ENCODE peak calls at places on chromosomes 11 and 22, in ten cellular contexts. R, M, P, U, H, N, G, J, L and B are unnamed samples.

GRCh38 chr11:106594751-106595351 is 423.4 kb downstream of the GUCY1A2 start:
- DNase-seq in L (no peak), H (no peak), U (peak), G (no peak), N (no peak), P (no peak), M (no peak), R (no peak), J (no peak), B (no peak)

GRCh38 chr22:37095113-37095512 is 14.4 kb downstream of the TMPRSS6 start:
- DNase-seq in H (no peak), N (no peak), P (no peak), R (no peak), J (no peak), M (no peak), G (no peak), U (no peak), L (no peak), B (no peak)

GRCh38 chr11:76526878-76527277 is 82.1 kb downstream of the EMSY start:
- DNase-seq in N (no peak), U (no peak), P (no peak), H (no peak), L (no peak), J (no peak), G (no peak), M (no peak), R (no peak), B (no peak)

GRCh38 chr11:122837528-122838346 is 563 bp upstream of the CRTAM start:
- DNase-seq in N (no peak), U (no peak), L (no peak), P (no peak), H (no peak), G (no peak), J (no peak), M (no peak), R (no peak), B (no peak)

GRCh38 chr22:35307372-35307771 is 7.7 kb downstream of the TOM1 start:
- DNase-seq in P (no peak), H (no peak), U (no peak), M (no peak), J (no peak), R (no peak), N (no peak), G (no peak), L (no peak), B (no peak)

GRCh38 chr11:36377759-36378553 is 81.9 kb downstream of the PRR5L start:
- DNase-seq in J (no peak), H (no peak), N (no peak), R (no peak), U (no peak), P (no peak), L (no peak), M (no peak), G (no peak), B (no peak)

GRCh38 chr11:94449437-94449836 is 44.2 kb downstream of the MRE11 start:
- DNase-seq in N (no peak), U (peak), G (peak), H (no peak), M (no peak), J (no peak), L (no peak), R (no peak), P (no peak), B (no peak)

GRCh38 chr11:19734171-19734570 is 21.5 kb downstream of the NAV2 start:
- DNase-seq in J (no peak), G (no peak), R (no peak), H (no peak), N (no peak), P (no peak), U (no peak), M (no peak), L (no peak), B (no peak)

GRCh38 chr11:65906602-65907001 is 6.4 kb upstream of the FOSL1 start:
- DNase-seq in U (peak), H (no peak), R (no peak), P (no peak), G (no peak), M (no peak), N (no peak), L (no peak), J (no peak), B (no peak)

GRCh38 chr22:26086359-26086758 is 82.9 kb upstream of the SEZ6L start:
- DNase-seq in P (no peak), N (peak), R (no peak), U (no peak), M (no peak), J (no peak), H (peak), G (no peak), L (no peak), B (no peak)

GRCh38 chr11:134566311-134566710 is 154.3 kb upstream of the B3GAT1 start:
- DNase-seq in G (no peak), P (no peak), M (no peak), J (no peak), R (no peak), L (peak), H (no peak), N (no peak), U (no peak), B (no peak)

GRCh38 chr11:124753624-124754023 is 1.6 kb upstream of the VSIG2 start:
- DNase-seq in L (no peak), H (peak), P (no peak), M (no peak), J (no peak), R (no peak), G (no peak), N (no peak), U (no peak), B (no peak)

GRCh38 chr22:46547179-46547882 is 9.9 kb upstream of the CELSR1 start:
- DNase-seq in H (no peak), L (peak), P (no peak), U (peak), G (peak), J (no peak), N (peak), M (no peak), R (peak), B (peak)

GRCh38 chr22:33796494-33796893 is 123.8 kb downstream of the LARGE1 start:
- DNase-seq in P (no peak), L (no peak), N (no peak), M (no peak), J (no peak), H (no peak), R (no peak), G (no peak), U (no peak), B (no peak)

GRCh38 chr11:8484251-8484650 is 109.8 kb downstream of the STK33 start:
- DNase-seq in J (no peak), P (no peak), R (no peak), U (no peak), G (no peak), H (no peak), N (no peak), L (no peak), M (no peak), B (no peak)

GRCh38 chr22:42313804-42314581 is 43.5 kb upstream of the TCF20 start:
- DNase-seq in G (peak), N (peak), U (peak), J (peak), L (no peak), H (peak), M (no peak), P (no peak), R (no peak), B (no peak)

GRCh38 chr11:30453705-30454104 is 130.8 kb downstream of the ARL14EP start:
- DNase-seq in U (no peak), N (peak), G (no peak), M (no peak), J (no peak), H (no peak), L (no peak), P (no peak), R (no peak), B (no peak)

GRCh38 chr11:8826145-8826786 is 84.7 kb upstream of the AKIP1 start:
- DNase-seq in R (no peak), N (peak), U (peak), J (no peak), M (no peak), H (no peak), P (no peak), L (peak), G (peak), B (no peak)

GRCh38 chr11:13009921-13010736 is 1.0 kb downstream of the RASSF10 start:
- DNase-seq in G (peak), H (peak), R (peak), N (peak), L (no peak), J (no peak), U (peak), P (no peak), M (no peak), B (no peak)

DNA sequence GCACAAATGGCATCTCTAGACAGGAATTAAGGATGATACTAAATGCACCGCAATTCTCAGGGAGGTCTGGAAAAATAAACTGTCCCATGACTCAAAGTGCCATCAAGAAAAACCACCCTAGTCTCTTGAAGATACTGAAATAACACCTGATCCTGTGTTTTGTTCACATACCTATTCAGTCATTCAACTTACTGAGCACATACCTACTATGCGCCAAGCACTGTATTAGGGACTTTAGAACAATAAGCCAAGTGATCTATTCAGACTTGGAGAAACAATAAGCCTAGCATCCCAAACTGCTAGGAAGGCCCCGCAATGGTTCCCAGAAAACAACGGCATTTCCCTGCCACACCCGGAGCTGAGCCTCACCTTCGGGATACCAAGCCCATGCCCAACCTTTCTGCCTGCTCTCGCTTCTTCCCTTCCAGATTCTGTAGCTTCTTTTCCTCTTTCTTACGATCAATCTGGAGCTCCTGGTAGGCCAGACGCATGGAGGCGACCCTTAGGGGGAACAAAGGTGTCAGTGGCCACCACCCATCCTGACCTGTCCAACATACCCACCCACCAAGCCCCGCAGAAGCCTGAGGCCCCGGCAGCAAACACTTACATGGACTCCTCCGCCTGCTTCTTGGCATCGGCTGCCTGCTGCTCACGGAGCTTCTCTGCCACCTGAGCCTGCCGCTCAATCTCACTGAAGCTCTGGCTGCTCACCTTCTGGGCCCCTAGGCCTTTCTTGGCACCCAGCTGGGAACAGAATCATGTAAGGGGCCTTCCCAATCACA is 5.4 kb downstream of the ARFGAP2 start:
- DNase-seq in N (no peak), U (no peak), G (no peak), P (no peak), R (no peak), M (no peak), H (no peak), J (no peak), L (no peak), B (no peak)
- H3K27ac ChIP-seq in N (no peak), U (no peak), G (no peak), P (no peak), R (no peak), M (peak), H (no peak), J (no peak), L (peak), B (no peak)

DNA sequence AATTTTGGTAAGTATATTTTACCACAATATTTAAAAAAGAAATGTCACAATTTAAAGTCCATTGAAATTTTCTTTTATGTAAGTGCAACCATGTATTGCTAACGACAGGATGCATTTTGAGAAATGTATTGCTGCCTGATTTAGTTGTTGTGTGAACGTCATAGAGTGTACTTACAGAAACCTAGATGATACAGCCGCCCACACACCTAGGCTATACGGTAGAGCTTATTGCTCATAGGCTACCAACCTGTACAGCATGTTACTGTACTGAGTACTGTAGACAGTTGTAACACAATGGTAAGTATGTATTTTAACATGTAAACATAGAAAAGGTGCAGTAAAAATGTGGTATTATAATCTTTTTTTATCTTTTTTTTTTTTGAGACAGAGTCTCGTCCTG is 48.1 kb downstream of the CBL start:
- DNase-seq in R (no peak), M (no peak), N (no peak), P (no peak), U (no peak), J (no peak), L (no peak), H (no peak), G (no peak), B (no peak)
- H3K4me3 ChIP-seq in R (no peak), M (no peak), N (no peak), P (no peak), U (no peak), J (no peak), L (no peak), H (no peak), G (no peak), B (no peak)

GRCh38 chr11:130631119-130631518 is 182.7 kb downstream of the ADAMTS15 start:
- DNase-seq in M (no peak), N (no peak), R (no peak), U (peak), H (no peak), G (no peak), P (no peak), J (no peak), L (no peak), B (no peak)
- TF ChIP-seq CTCF in M (no peak), N (no peak), R (no peak), U (no peak), H (no peak), G (no peak), P (no peak), J (no peak), L (no peak), B (no peak)

GRCh38 chr11:110712643-110713468 is 619 bp upstream of the ARHGAP20 start:
- DNase-seq in J (no peak), L (peak), H (peak), P (no peak), M (no peak), R (no peak), G (peak), N (peak), U (peak), B (peak)
- H3K27ac ChIP-seq in J (peak), L (no peak), H (no peak), P (no peak), M (peak), R (peak), G (no peak), N (no peak), U (no peak), B (no peak)

GRCh38 chr22:39937881-39938280 is 22.3 kb upstream of the TMA7B start:
- DNase-seq in N (no peak), M (no peak), G (no peak), H (no peak), U (no peak), R (no peak), P (no peak), L (no peak), J (no peak), B (no peak)
- H3K4me3 ChIP-seq in N (no peak), M (no peak), G (no peak), H (no peak), U (no peak), R (no peak), P (peak), L (no peak), J (no peak), B (no peak)

DNA sequence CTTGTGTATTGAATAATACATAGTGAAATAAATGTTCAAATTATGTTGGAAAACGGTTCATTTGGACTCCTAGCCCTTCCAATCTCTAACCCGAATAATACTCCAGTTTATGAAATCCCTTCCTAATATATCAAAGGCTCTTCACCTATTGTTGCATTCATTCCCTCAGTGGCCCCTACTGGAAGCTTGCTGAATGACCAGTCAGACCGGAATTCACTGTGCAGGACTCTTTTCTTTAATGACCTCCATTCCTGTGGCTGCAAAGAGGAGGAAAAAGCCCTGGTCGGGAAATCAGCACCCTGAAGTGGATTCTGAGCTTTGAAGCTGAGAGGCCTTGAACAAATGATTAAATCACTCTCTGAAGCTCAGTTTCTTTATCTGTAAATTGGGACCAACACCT is 19.1 kb upstream of the RCN1 start:
- DNase-seq in R (no peak), U (peak), H (peak), P (no peak), J (no peak), N (peak), G (peak), M (no peak), L (no peak), B (no peak)
- TF ChIP-seq CTCF in R (peak), U (peak), H (peak), P (no peak), J (peak), N (peak), G (peak), M (no peak), L (peak), B (no peak)

DNA sequence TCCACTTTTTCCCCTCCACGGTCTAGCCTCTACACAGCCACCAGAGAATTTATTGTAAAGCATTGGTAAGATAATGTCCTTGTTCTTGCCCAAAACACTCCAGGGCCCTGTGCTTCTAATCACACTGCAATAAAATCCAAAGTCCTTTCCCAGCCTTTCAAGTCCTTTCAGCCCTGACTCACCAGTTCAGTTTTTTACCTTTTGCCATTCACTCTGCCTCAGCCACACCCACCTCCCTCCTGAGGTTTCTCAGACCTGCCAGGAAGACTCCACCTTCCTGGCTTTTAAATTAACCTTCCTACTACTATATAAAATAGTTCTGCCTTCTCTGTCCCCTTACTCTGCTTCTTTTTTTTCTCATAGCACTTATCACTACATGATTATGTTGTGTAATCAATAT is 91.0 kb upstream of the ARHGAP32 start:
- DNase-seq in P (no peak), U (no peak), N (no peak), H (no peak), L (no peak), R (no peak), G (peak), M (no peak), J (no peak), B (no peak)
- H3K27ac ChIP-seq in P (no peak), U (no peak), N (no peak), H (no peak), L (no peak), R (no peak), G (no peak), M (peak), J (no peak), B (no peak)

DNA sequence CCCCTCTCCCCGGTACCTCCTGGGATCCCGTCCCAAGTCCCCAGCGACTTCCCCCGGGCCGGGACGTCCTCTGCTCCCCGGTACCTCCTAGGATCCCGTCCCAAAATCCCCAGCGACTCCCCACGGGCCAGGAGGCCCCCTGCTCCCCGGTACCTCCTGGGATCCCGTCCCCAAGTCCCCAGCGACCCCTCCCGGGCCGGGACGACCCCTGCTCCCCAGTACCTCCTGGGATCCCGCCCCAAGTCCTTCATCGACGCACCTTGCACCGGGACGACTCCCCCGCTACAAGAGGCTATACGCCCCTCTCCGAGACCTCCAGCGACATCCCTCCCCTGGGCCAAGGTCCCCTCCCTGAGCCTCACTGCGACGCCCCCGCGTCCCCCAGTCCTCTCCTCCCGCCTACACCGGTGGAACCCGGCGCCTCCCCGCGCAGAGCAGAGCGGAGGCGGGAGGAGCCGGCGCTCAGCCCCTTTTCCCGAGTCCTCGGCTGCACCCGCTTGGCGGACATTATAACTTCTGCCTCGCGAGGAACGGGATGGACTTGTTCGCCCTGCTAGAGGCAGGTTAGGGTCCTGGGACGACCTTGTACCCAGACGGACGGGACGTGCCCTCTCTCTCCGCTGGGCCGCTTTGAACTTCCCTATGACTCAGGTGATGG is 912 bp downstream of the KREMEN1 start:
- DNase-seq in U (peak), N (peak), R (peak), L (peak), G (peak), H (no peak), P (no peak), J (peak), M (no peak), B (peak)
- H3K4me3 ChIP-seq in U (peak), N (peak), R (peak), L (peak), G (peak), H (peak), P (peak), J (peak), M (peak), B (peak)

GRCh38 chr11:10451399-10452116 is 3.5 kb upstream of the AMPD3 start:
- DNase-seq in L (no peak), U (no peak), N (no peak), M (no peak), J (no peak), H (no peak), G (no peak), P (no peak), R (no peak), B (no peak)

GRCh38 chr11:10453261-10453660 is 1.8 kb upstream of the AMPD3 start:
- DNase-seq in R (no peak), G (no peak), N (no peak), L (no peak), J (no peak), P (no peak), H (no peak), U (peak), M (no peak), B (no peak)

GRCh38 chr11:10452211-10452767 is 2.8 kb upstream of the AMPD3 start:
- DNase-seq in G (no peak), M (no peak), U (no peak), J (no peak), P (no peak), N (no peak), R (no peak), L (no peak), H (no peak), B (no peak)

GRCh38 chr11:10454506-10454901 is 560 bp upstream of the AMPD3 start:
- DNase-seq in N (no peak), J (no peak), G (no peak), M (no peak), H (no peak), L (no peak), P (no peak), U (no peak), R (no peak), B (no peak)

GRCh38 chr11:10450451-10451398 is 4.3 kb upstream of the AMPD3 start:
- DNase-seq in N (peak), G (peak), P (no peak), H (peak), M (no peak), L (peak), U (peak), J (peak), R (peak), B (no peak)
- TF ChIP-seq CTCF in N (peak), G (peak), P (peak), H (no peak), M (peak), L (peak), U (peak), J (peak), R (peak), B (peak)

GRCh38 chr11:59197990-59198389 is 14.7 kb downstream of the MPEG1 start:
- DNase-seq in M (no peak), N (no peak), P (no peak), L (peak), R (peak), J (no peak), G (peak), U (peak), H (no peak), B (peak)

GRCh38 chr11:59193741-59194140 is 19.0 kb downstream of the MPEG1 start:
- DNase-seq in H (no peak), J (no peak), L (no peak), U (no peak), G (no peak), P (no peak), M (no peak), R (no peak), N (no peak), B (no peak)

GRCh38 chr11:59192446-59193020 is 20.2 kb downstream of the MPEG1 start:
- DNase-seq in N (no peak), M (no peak), U (no peak), P (no peak), H (no peak), G (no peak), R (no peak), L (no peak), J (no peak), B (no peak)

GRCh38 chr11:59196777-59197176 is 15.9 kb downstream of the MPEG1 start:
- DNase-seq in J (no peak), U (no peak), P (no peak), H (no peak), G (no peak), M (no peak), R (no peak), N (no peak), L (no peak), B (no peak)

GRCh38 chr11:59195596-59195995 is 17.1 kb downstream of the MPEG1 start:
- DNase-seq in M (no peak), R (no peak), L (no peak), J (no peak), H (no peak), G (no peak), N (no peak), P (no peak), U (no peak), B (no peak)
- H3K27ac ChIP-seq in M (no peak), R (no peak), L (no peak), J (no peak), H (no peak), G (no peak), N (no peak), P (no peak), U (no peak), B (no peak)